ENCODE peak calls at places on chromosomes 4 and X, in five cellular contexts. O, T, I, V and F are unnamed samples.

GRCh38 chr4:83074086-83074704 is 39.2 kb downstream of the COPS4 start:
- DNase-seq in I (peak; percentile 40), T (peak; percentile 79), O (peak; percentile 75), V (peak; percentile 20), F (peak; percentile 26)

GRCh38 chr4:76459291-76459723 is 24.3 kb downstream of the SHROOM3 start:
- DNase-seq in T (no peak), I (peak; percentile 12), O (no peak), V (no peak), F (no peak)

GRCh38 chr4:4333265-4333706 is 43.2 kb downstream of the ZBTB49 start:
- DNase-seq in O (no peak), I (no peak), T (no peak), V (no peak), F (no peak)

GRCh38 chr4:113052379-113052951 is 3.0 kb downstream of the ANK2 start:
- DNase-seq in O (no peak), I (no peak), T (peak; percentile 47), V (no peak), F (no peak)

GRCh38 chrX:129534816-129535578 is 5.1 kb upstream of the OCRL start:
- DNase-seq in V (no peak), I (no peak), O (no peak), T (no peak), F (no peak)

GRCh38 chrX:155966876-155967275 is 30.6 kb upstream of the IL9R start:
- DNase-seq in O (peak; percentile 54), I (peak; percentile 61), V (peak; percentile 8), T (peak; percentile 12), F (peak; percentile 3)

GRCh38 chrX:134194915-134195314 is 42.1 kb upstream of the CCDC160 start:
- DNase-seq in O (no peak), V (no peak), I (no peak), T (no peak), F (no peak)

GRCh38 chrX:137848291-137848905 is 282.5 kb downstream of the ZIC3 start:
- DNase-seq in I (no peak), V (no peak), T (no peak), O (no peak), F (no peak)

GRCh38 chr4:88865466-88865865 is 167.8 kb upstream of the NAP1L5 start:
- DNase-seq in O (no peak), T (no peak), I (no peak), V (no peak), F (no peak)

GRCh38 chr4:128812360-128812958 is 3.0 kb downstream of the JADE1 start:
- DNase-seq in I (no peak), T (no peak), V (peak; percentile 36), O (peak; percentile 76), F (peak; percentile 50)

GRCh38 chr4:6087669-6088068 is 69.4 kb upstream of the C4orf50 start:
- DNase-seq in V (no peak), I (peak; percentile 44), O (peak; percentile 39), T (no peak), F (no peak)

GRCh38 chrX:10254746-10255145 is 98.0 kb downstream of the CLCN4 start:
- DNase-seq in V (no peak), O (peak; percentile 2), T (no peak), I (no peak), F (no peak)

GRCh38 chr4:83552924-83553323 is 17.0 kb downstream of the GPAT3 start:
- DNase-seq in T (no peak), V (no peak), I (no peak), O (no peak), F (no peak)

GRCh38 chrX:148784859-148785655 is 284.6 kb downstream of the AFF2 start:
- DNase-seq in V (peak; percentile 0), T (no peak), O (no peak), I (no peak), F (no peak)

GRCh38 chr4:102272318-102272717 is 73.0 kb downstream of the SLC39A8 start:
- DNase-seq in I (no peak), O (no peak), T (no peak), V (no peak), F (no peak)

GRCh38 chrX:104173841-104174240 is 7.6 kb downstream of the FAM199X start:
- DNase-seq in I (no peak), O (no peak), T (no peak), V (no peak), F (no peak)

GRCh38 chr4:14897217-14897616 is 105.1 kb upstream of the CPEB2 start:
- DNase-seq in V (no peak), O (no peak), T (no peak), I (no peak), F (no peak)

GRCh38 chrX:85851418-85851817 is 195.9 kb downstream of the CHM start:
- DNase-seq in I (peak; percentile 4), T (no peak), V (no peak), O (peak; percentile 14), F (no peak)

GRCh38 chr4:67275179-67275750 is 270.0 kb downstream of the CENPC start:
- DNase-seq in O (no peak), T (no peak), V (no peak), I (no peak), F (no peak)

GRCh38 chrX:44183329-44183728 is 160.1 kb downstream of the EFHC2 start:
- DNase-seq in I (no peak), T (no peak), V (no peak), O (no peak), F (no peak)

GRCh38 chr4:121950212-121950679 is 1.6 kb downstream of the TRPC3 start:
- DNase-seq in I (peak; percentile 79), T (no peak), V (peak; percentile 70), O (peak; percentile 20), F (peak; percentile 73)

GRCh38 chrX:148784137-148784536 is 283.7 kb downstream of the AFF2 start:
- DNase-seq in O (no peak), T (no peak), I (no peak), V (no peak), F (no peak)

GRCh38 chrX:150337026-150337425 is 26.1 kb upstream of the MAMLD1 start:
- DNase-seq in T (no peak), I (no peak), V (no peak), O (no peak), F (no peak)

GRCh38 chr4:76747613-76748012 is 150.3 kb downstream of the SOWAHB start:
- DNase-seq in O (no peak), I (no peak), V (no peak), T (no peak), F (no peak)

GRCh38 chrX:134604701-134605271 is 53.5 kb downstream of the PLAC1 start:
- DNase-seq in T (no peak), V (no peak), I (no peak), O (no peak), F (no peak)

GRCh38 chrX:150508018-150508417 is 60.4 kb upstream of the MTM1 start:
- DNase-seq in T (no peak), O (no peak), V (no peak), I (no peak), F (no peak)

GRCh38 chr4:1510931-1511330 is 104.7 kb upstream of the NKX1-1 start:
- DNase-seq in I (no peak), V (no peak), T (no peak), O (no peak), F (no peak)

GRCh38 chr4:28391877-28392276 is 1531.2 kb downstream of the STIM2 start:
- DNase-seq in I (no peak), O (no peak), T (no peak), V (no peak), F (no peak)

GRCh38 chr4:137707626-137708025 is 175.3 kb upstream of the PCDH18 start:
- DNase-seq in V (no peak), T (no peak), I (no peak), O (no peak), F (no peak)

GRCh38 chr4:174503079-174503724 is 19.1 kb downstream of the HPGD start:
- DNase-seq in O (no peak), I (no peak), V (no peak), T (no peak), F (no peak)

GRCh38 chrX:13223868-13224555 is 95.8 kb downstream of the ATXN3L start:
- DNase-seq in V (no peak), O (peak; percentile 39), I (no peak), T (no peak), F (no peak)

GRCh38 chr4:153249199-153250154 is 45.2 kb downstream of the TRIM2 start:
- DNase-seq in T (peak; percentile 41), O (peak; percentile 52), V (peak; percentile 90), I (peak; percentile 84), F (peak; percentile 92)

GRCh38 chr4:2336659-2337058 is 74.8 kb upstream of the MXD4 start:
- DNase-seq in I (no peak), T (no peak), O (no peak), V (no peak), F (no peak)

GRCh38 chr4:55884093-55884850 is 30.8 kb downstream of the EXOC1 start:
- DNase-seq in T (no peak), I (no peak), O (no peak), V (no peak), F (no peak)

GRCh38 chr4:185774815-185775684 is 36.9 kb downstream of the SORBS2 start:
- DNase-seq in I (no peak), T (no peak), O (no peak), V (no peak), F (no peak)
- TF ChIP-seq POLR2A in I (no peak), T (no peak), O (no peak), V (no peak), F (no peak)

DNA sequence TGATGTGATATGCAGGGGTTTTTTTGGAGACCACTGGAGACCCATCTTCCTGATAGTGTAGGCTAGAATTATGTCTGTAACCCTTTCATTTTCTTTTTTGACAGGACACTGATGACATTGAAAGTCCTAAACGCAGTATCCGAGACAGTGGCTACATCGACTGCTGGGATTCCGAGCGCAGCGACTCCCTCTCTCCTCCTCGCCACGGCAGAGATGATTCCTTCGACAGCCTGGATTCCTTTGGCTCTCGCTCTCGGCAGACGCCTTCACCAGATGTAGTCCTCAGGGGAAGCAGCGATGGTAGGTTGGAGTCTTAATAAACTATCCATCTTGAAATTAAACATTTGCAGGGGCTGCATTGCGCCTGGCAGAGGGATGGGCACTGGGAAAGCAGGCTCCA is 75.4 kb downstream of the LIMCH1 start:
- DNase-seq in O (no peak), V (no peak), T (no peak), I (no peak), F (no peak)
- TF ChIP-seq TAF1 in O (no peak), V (no peak), T (no peak), I (no peak), F (no peak)

GRCh38 chrX:54182194-54182863 is 725 bp downstream of the FAM120C start:
- DNase-seq in T (no peak), I (peak; percentile 12), V (peak; percentile 10), O (peak; percentile 18), F (peak; percentile 36)
- TF ChIP-seq POLR2AphosphoS5 in T (no peak), I (no peak), V (peak; percentile 33), O (peak; percentile 46), F (peak; percentile 74)

DNA sequence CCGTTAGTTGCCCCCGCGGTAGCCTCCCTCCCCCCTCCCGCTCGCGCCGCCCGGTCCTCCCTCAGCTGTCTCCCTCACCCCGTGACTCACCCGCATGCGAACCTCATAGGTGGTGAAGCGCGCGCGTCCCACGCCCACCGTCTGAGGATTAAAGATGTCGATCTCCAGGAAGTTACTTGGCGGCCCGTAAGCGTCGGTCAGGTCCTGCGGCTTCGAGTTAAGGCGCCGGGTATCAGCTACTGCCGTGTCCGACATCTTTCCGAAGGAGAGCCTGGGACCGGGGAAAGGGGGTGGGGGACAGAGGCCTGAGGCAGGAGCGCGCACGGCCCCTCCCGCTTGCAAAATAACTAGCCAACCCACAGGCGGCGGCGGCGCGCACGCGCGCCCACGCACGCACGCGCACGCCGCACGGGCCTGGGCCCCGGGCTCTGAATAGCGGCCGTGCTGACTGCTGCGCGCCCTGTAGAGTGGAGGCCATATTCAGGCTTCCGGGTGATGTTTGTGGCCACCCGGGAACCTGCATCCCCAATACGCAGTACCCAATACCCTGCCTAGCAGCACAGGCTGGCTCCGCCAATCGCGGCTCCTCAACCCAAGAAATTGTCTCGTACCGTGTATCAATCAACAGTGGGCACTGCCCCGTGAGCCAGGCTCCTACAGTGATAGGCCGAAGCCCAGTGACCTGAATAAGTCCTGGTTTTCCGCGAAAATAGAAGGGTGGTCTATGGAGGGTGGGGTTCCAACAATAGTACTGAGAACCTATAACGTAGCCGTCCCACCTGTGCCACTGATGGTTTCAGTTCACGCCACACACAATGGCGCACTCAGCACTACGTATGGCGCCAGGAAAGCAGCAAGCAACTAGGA is at the start of gene SNX12:
- DNase-seq in V (peak; percentile 60), T (peak; percentile 77), O (peak; percentile 88), I (peak; percentile 77), F (peak; percentile 64)
- TF ChIP-seq POLR2A in V (peak; percentile 64), T (peak; percentile 69), O (peak; percentile 79), I (peak; percentile 67), F (peak; percentile 74)